ENCODE peak calls at places on chromosome 13, in five cellular contexts. One of them, this sample, is unnamed.

GRCh38 chr13:25660996-25661395 is 289.2 kb downstream of the ATP8A2 start:
- DNase-seq in EL: no peak
- DNase-seq in lung: no peak
- DNase-seq in HEK293T: no peak
- DNase-seq in suprapubic skin: no peak
- DNase-seq in this sample: no peak

GRCh38 chr13:104597554-104598240 is 1531.5 kb upstream of the SLC10A2 start:
- DNase-seq in EL: no peak
- DNase-seq in lung: no peak
- DNase-seq in suprapubic skin: no peak
- DNase-seq in HEK293T: no peak
- DNase-seq in this sample: no peak

GRCh38 chr13:19089315-19089714 is 92.3 kb downstream of the TUBA3C start:
- DNase-seq in EL: no peak
- DNase-seq in lung: no peak
- DNase-seq in HEK293T: no peak
- DNase-seq in suprapubic skin: no peak
- DNase-seq in this sample: no peak

GRCh38 chr13:107854880-107855279 is 360.5 kb downstream of the LIG4 start:
- DNase-seq in HEK293T: no peak
- DNase-seq in lung: no peak
- DNase-seq in EL: no peak
- DNase-seq in suprapubic skin: no peak
- DNase-seq in this sample: no peak

GRCh38 chr13:107568181-107568580 is 647.2 kb downstream of the LIG4 start:
- DNase-seq in EL: no peak
- DNase-seq in lung: no peak
- DNase-seq in HEK293T: no peak
- DNase-seq in suprapubic skin: no peak
- DNase-seq in this sample: no peak

GRCh38 chr13:99313473-99313872 is 6.3 kb upstream of the GPR183 start:
- DNase-seq in suprapubic skin: no peak
- DNase-seq in EL: peak
- DNase-seq in HEK293T: no peak
- DNase-seq in lung: no peak
- DNase-seq in this sample: no peak

GRCh38 chr13:113629814-113630213 is 28.2 kb downstream of the ATP4B start:
- DNase-seq in HEK293T: no peak
- DNase-seq in suprapubic skin: peak
- DNase-seq in lung: no peak
- DNase-seq in EL: no peak
- DNase-seq in this sample: no peak

GRCh38 chr13:96130818-96131217 is 40.9 kb downstream of the HS6ST3 start:
- DNase-seq in lung: no peak
- DNase-seq in suprapubic skin: no peak
- DNase-seq in HEK293T: no peak
- DNase-seq in EL: no peak
- DNase-seq in this sample: no peak

GRCh38 chr13:102136735-102137296 is 265.0 kb downstream of the FGF14 start:
- DNase-seq in EL: no peak
- DNase-seq in suprapubic skin: no peak
- DNase-seq in lung: no peak
- DNase-seq in HEK293T: no peak
- DNase-seq in this sample: no peak

GRCh38 chr13:33218020-33218419 is 67.5 kb downstream of the STARD13 start:
- DNase-seq in EL: peak
- DNase-seq in lung: no peak
- DNase-seq in HEK293T: no peak
- DNase-seq in suprapubic skin: no peak
- DNase-seq in this sample: no peak

GRCh38 chr13:113489549-113490495 is 689 bp downstream of the DCUN1D2 start:
- DNase-seq in suprapubic skin: peak
- DNase-seq in lung: peak
- DNase-seq in EL: peak
- DNase-seq in HEK293T: peak
- DNase-seq in this sample: no peak

GRCh38 chr13:59425211-59425721 is 738.5 kb downstream of the DIAPH3 start:
- DNase-seq in suprapubic skin: no peak
- DNase-seq in EL: peak
- DNase-seq in HEK293T: no peak
- DNase-seq in lung: no peak
- DNase-seq in this sample: no peak

GRCh38 chr13:29496241-29496712 is 99.2 kb downstream of the SLC7A1 start:
- DNase-seq in HEK293T: no peak
- DNase-seq in lung: no peak
- DNase-seq in EL: no peak
- DNase-seq in suprapubic skin: no peak
- DNase-seq in this sample: peak

GRCh38 chr13:100611678-100612492 is 23.3 kb upstream of the GGACT start:
- DNase-seq in suprapubic skin: no peak
- DNase-seq in EL: no peak
- DNase-seq in lung: no peak
- DNase-seq in HEK293T: no peak
- DNase-seq in this sample: no peak

GRCh38 chr13:77176350-77176749 is 149.4 kb upstream of the FBXL3 start:
- DNase-seq in suprapubic skin: no peak
- DNase-seq in HEK293T: no peak
- DNase-seq in EL: peak
- DNase-seq in lung: no peak
- DNase-seq in this sample: no peak

GRCh38 chr13:21359855-21360254 is 99.2 kb downstream of the ZDHHC20 start:
- DNase-seq in HEK293T: no peak
- DNase-seq in lung: no peak
- DNase-seq in suprapubic skin: no peak
- DNase-seq in EL: no peak
- DNase-seq in this sample: peak

GRCh38 chr13:94673841-94674240 is 38.5 kb downstream of the SOX21 start:
- DNase-seq in lung: no peak
- DNase-seq in suprapubic skin: no peak
- DNase-seq in HEK293T: no peak
- DNase-seq in EL: no peak
- DNase-seq in this sample: no peak

GRCh38 chr13:31722684-31723083 is 16.6 kb upstream of the RXFP2 start:
- DNase-seq in suprapubic skin: no peak
- DNase-seq in HEK293T: no peak
- DNase-seq in EL: peak
- DNase-seq in lung: no peak
- DNase-seq in this sample: no peak

GRCh38 chr13:100541882-100542545 is 46.6 kb downstream of the GGACT start:
- DNase-seq in HEK293T: no peak
- DNase-seq in suprapubic skin: no peak
- DNase-seq in EL: no peak
- DNase-seq in lung: no peak
- DNase-seq in this sample: no peak

GRCh38 chr13:110525328-110526319 is 35.9 kb downstream of the RAB20 start:
- DNase-seq in EL: no peak
- DNase-seq in suprapubic skin: no peak
- DNase-seq in HEK293T: no peak
- DNase-seq in lung: no peak
- DNase-seq in this sample: no peak

GRCh38 chr13:97220151-97220900 is 1.8 kb upstream of the MBNL2 start:
- DNase-seq in EL: no peak
- DNase-seq in suprapubic skin: no peak
- DNase-seq in lung: no peak
- DNase-seq in HEK293T: no peak
- DNase-seq in this sample: no peak

GRCh38 chr13:40963927-40964326 is 55.2 kb downstream of the ELF1 start:
- DNase-seq in HEK293T: no peak
- DNase-seq in lung: no peak
- DNase-seq in suprapubic skin: no peak
- DNase-seq in EL: peak
- DNase-seq in this sample: no peak

GRCh38 chr13:27259831-27260230 is 8.5 kb downstream of the RPL21 start:
- DNase-seq in suprapubic skin: no peak
- DNase-seq in HEK293T: no peak
- DNase-seq in EL: no peak
- DNase-seq in lung: no peak
- DNase-seq in this sample: no peak